ENCODE peak calls at places on chromosomes 16 and 17, in six cellular contexts. O is activated CD4-positive, alpha-beta T cell treated with anti-CD3 and anti-CD28 coated beads, Interleukin-2, amount 50 U/mL, for 48 hours; L is activated T-helper 9 cell treated with anti-CD3 and anti-CD28 coated beads, Interleukin-2, amount 50 U/mL, for 16 hours; T is substantia nigra; I is cardiac muscle cell; F is T-helper 9 cell. M is an unnamed sample.
A peak's percentile ranks its signal among the peaks of the same experiment; 100 is the strongest.

GRCh38 chr17:36657390-36657762 is 56.0 kb downstream of the MRM1 start:
- DNase-seq in T (no peak), O (no peak), L (no peak), I (peak; percentile 14), F (no peak), M (peak; percentile 23)

GRCh38 chr16:3575491-3575890 is 1.7 kb downstream of the NLRC3 start:
- DNase-seq in T (no peak), I (no peak), F (no peak), L (no peak), O (peak; percentile 13), M (no peak)

GRCh38 chr17:7167832-7168231 is 11.3 kb downstream of the ASGR1 start:
- DNase-seq in T (no peak), F (no peak), L (no peak), I (peak; percentile 84), O (no peak), M (no peak)

GRCh38 chr17:56297142-56297541 is 143.9 kb downstream of the ANKFN1 start:
- DNase-seq in O (peak; percentile 15), L (no peak), F (no peak), T (no peak), I (no peak), M (peak; percentile 6)

GRCh38 chr17:76866203-76866602 is 2.0 kb upstream of the MGAT5B start:
- DNase-seq in T (no peak), O (no peak), I (no peak), F (no peak), L (no peak), M (no peak)

GRCh38 chr16:31085873-31086628 is 2.7 kb downstream of the PRSS53 start:
- DNase-seq in F (no peak), I (no peak), O (no peak), T (no peak), L (no peak), M (no peak)

GRCh38 chr17:82001657-82002056 is 21.0 kb downstream of the CENPX start:
- DNase-seq in I (no peak), L (no peak), O (no peak), T (no peak), F (no peak), M (no peak)

GRCh38 chr16:75244844-75245758 is 6.3 kb downstream of the BCAR1 start:
- DNase-seq in T (peak; percentile 90), F (no peak), L (no peak), O (no peak), I (peak; percentile 98), M (peak; percentile 63)

GRCh38 chr17:50499722-50500121 is 8.5 kb upstream of the MYCBPAP start:
- DNase-seq in I (no peak), T (no peak), O (no peak), F (no peak), L (no peak), M (no peak)

GRCh38 chr17:6485646-6486412 is 41.6 kb downstream of the PIMREG start:
- DNase-seq in I (no peak), O (no peak), F (no peak), L (no peak), T (no peak), M (no peak)

GRCh38 chr17:65173284-65173793 is 36.2 kb downstream of the RGS9 start:
- DNase-seq in I (peak; percentile 86), T (no peak), L (peak; percentile 22), F (peak; percentile 55), O (peak; percentile 67), M (no peak)

GRCh38 chr16:51181495-51181795 is 30.4 kb upstream of the SALL1 start:
- DNase-seq in I (no peak), T (no peak), F (no peak), O (no peak), L (no peak), M (no peak)

GRCh38 chr17:29835438-29836351 is 94.3 kb downstream of the SSH2 start:
- DNase-seq in O (no peak), T (no peak), F (no peak), I (peak; percentile 57), L (no peak), M (no peak)

GRCh38 chr16:30041841-30042240 is 10.8 kb upstream of the TLCD3B start:
- DNase-seq in O (no peak), I (peak; percentile 69), F (no peak), L (no peak), T (no peak), M (no peak)

GRCh38 chr16:66508914-66509496 is 40.9 kb downstream of the TK2 start:
- DNase-seq in I (no peak), F (no peak), O (no peak), T (no peak), L (no peak), M (no peak)

GRCh38 chr17:74840989-74841666 is 18.6 kb downstream of the GRIN2C start:
- DNase-seq in F (no peak), L (no peak), I (peak; percentile 64), O (no peak), T (no peak), M (no peak)

GRCh38 chr17:64448665-64449512 is at the start of gene MILR1:
- DNase-seq in L (no peak), F (no peak), T (no peak), O (no peak), I (peak; percentile 97), M (no peak)

GRCh38 chr16:86730086-86730485 is 151.7 kb downstream of the FOXL1 start:
- DNase-seq in O (no peak), I (no peak), F (no peak), T (no peak), L (no peak), M (no peak)

GRCh38 chr17:57895382-57896060 is 45.7 kb upstream of the MRPS23 start:
- DNase-seq in L (no peak), T (no peak), O (no peak), F (no peak), I (no peak), M (no peak)

GRCh38 chr16:83470406-83470805 is 337.4 kb upstream of the HSBP1 start:
- DNase-seq in L (no peak), F (no peak), O (no peak), I (peak; percentile 21), T (no peak), M (no peak)

GRCh38 chr16:86289304-86289703 is 221.0 kb upstream of the FOXF1 start:
- DNase-seq in F (no peak), L (no peak), T (no peak), I (no peak), O (no peak), M (no peak)

GRCh38 chr17:4204676-4205075 is 59.1 kb downstream of the ANKFY1 start:
- DNase-seq in F (no peak), L (no peak), I (peak; percentile 87), O (no peak), T (no peak), M (no peak)

GRCh38 chr16:85936761-85937343 is 37.9 kb downstream of the IRF8 start:
- DNase-seq in T (no peak), F (no peak), L (no peak), O (peak; percentile 35), I (no peak), M (no peak)

GRCh38 chr16:88005148-88005547 is 53.9 kb downstream of the BANP start:
- DNase-seq in I (no peak), T (no peak), O (no peak), F (no peak), L (no peak), M (peak; percentile 38)

GRCh38 chr17:46195939-46196338 is 2.7 kb upstream of the KANSL1 start:
- DNase-seq in T (no peak), O (no peak), L (no peak), F (no peak), I (no peak), M (no peak)

GRCh38 chr16:15976929-15977637 is 27.7 kb downstream of the ABCC1 start:
- DNase-seq in T (no peak), L (no peak), I (peak; percentile 91), F (no peak), O (no peak), M (no peak)

GRCh38 chr17:10083864-10084263 is 114.5 kb downstream of the GAS7 start:
- DNase-seq in O (no peak), F (no peak), T (no peak), L (no peak), I (no peak), M (no peak)

GRCh38 chr16:75099738-75100615 is 16.6 kb downstream of the LDHD start:
- DNase-seq in I (no peak), O (peak; percentile 58), F (no peak), L (peak; percentile 24), T (no peak), M (no peak)

GRCh38 chr17:65617496-65617895 is 56.0 kb upstream of the AXIN2 start:
- DNase-seq in L (no peak), F (no peak), T (no peak), I (no peak), O (no peak), M (no peak)

GRCh38 chr17:48613862-48614694 is 1.0 kb downstream of the HOXB8 start:
- DNase-seq in L (no peak), T (no peak), F (no peak), O (peak; percentile 42), I (no peak), M (peak; percentile 61)

M was measured in nephron progenitor cell.